ENCODE peak calls at places on chromosomes 16 and 17, in ten cellular contexts. One of them, this sample, is unnamed.

GRCh38 chr17:29143894-29144293 is 36.3 kb downstream of the MYO18A start:
- DNase-seq in PC-3: peak; percentile 37
- DNase-seq in neuronal stem cell: no peak
- DNase-seq in central memory CD8-positive, alpha-beta T cell: no peak
- DNase-seq in NCI-H1105 treated with DMSO at 0.1 percent for 48 hours: no peak
- DNase-seq in pancreas: no peak
- DNase-seq in H7: peak; percentile 67
- DNase-seq in posterior cingulate gyrus: peak; percentile 29
- DNase-seq in stimulated activated CD8-positive, alpha-beta memory T cell treated with anti-CD3 and anti-CD28 coated beads, Interleukin-2, amount 100 ng/mL, for 48 hours: no peak
- DNase-seq in A673: peak; percentile 63
- DNase-seq in this sample: no peak

GRCh38 chr16:17345043-17345442 is 125.7 kb downstream of the XYLT1 start:
- DNase-seq in PC-3: no peak
- DNase-seq in neuronal stem cell: no peak
- DNase-seq in central memory CD8-positive, alpha-beta T cell: no peak
- DNase-seq in NCI-H1105 treated with DMSO at 0.1 percent for 48 hours: no peak
- DNase-seq in pancreas: no peak
- DNase-seq in H7: no peak
- DNase-seq in posterior cingulate gyrus: no peak
- DNase-seq in stimulated activated CD8-positive, alpha-beta memory T cell treated with anti-CD3 and anti-CD28 coated beads, Interleukin-2, amount 100 ng/mL, for 48 hours: no peak
- DNase-seq in A673: no peak
- DNase-seq in this sample: peak; percentile 53

GRCh38 chr17:67386965-67387551 is 10.0 kb downstream of the PITPNC1 start:
- DNase-seq in PC-3: peak; percentile 74
- DNase-seq in neuronal stem cell: peak; percentile 57
- DNase-seq in central memory CD8-positive, alpha-beta T cell: no peak
- DNase-seq in NCI-H1105 treated with DMSO at 0.1 percent for 48 hours: peak; percentile 30
- DNase-seq in pancreas: no peak
- DNase-seq in H7: peak; percentile 85
- DNase-seq in posterior cingulate gyrus: no peak
- DNase-seq in stimulated activated CD8-positive, alpha-beta memory T cell treated with anti-CD3 and anti-CD28 coated beads, Interleukin-2, amount 100 ng/mL, for 48 hours: peak; percentile 65
- DNase-seq in A673: peak; percentile 73
- DNase-seq in this sample: peak; percentile 10

GRCh38 chr17:70563301-70563820 is 394.0 kb downstream of the KCNJ2 start:
- DNase-seq in PC-3: no peak
- DNase-seq in neuronal stem cell: no peak
- DNase-seq in central memory CD8-positive, alpha-beta T cell: no peak
- DNase-seq in NCI-H1105 treated with DMSO at 0.1 percent for 48 hours: peak; percentile 96
- DNase-seq in pancreas: no peak
- DNase-seq in H7: no peak
- DNase-seq in posterior cingulate gyrus: no peak
- DNase-seq in stimulated activated CD8-positive, alpha-beta memory T cell treated with anti-CD3 and anti-CD28 coated beads, Interleukin-2, amount 100 ng/mL, for 48 hours: no peak
- DNase-seq in A673: no peak
- DNase-seq in this sample: peak; percentile 23

GRCh38 chr16:56675685-56676210 is 6.1 kb downstream of the MT1H start:
- DNase-seq in PC-3: no peak
- DNase-seq in neuronal stem cell: no peak
- DNase-seq in central memory CD8-positive, alpha-beta T cell: no peak
- DNase-seq in NCI-H1105 treated with DMSO at 0.1 percent for 48 hours: no peak
- DNase-seq in pancreas: no peak
- DNase-seq in H7: peak; percentile 70
- DNase-seq in posterior cingulate gyrus: no peak
- DNase-seq in stimulated activated CD8-positive, alpha-beta memory T cell treated with anti-CD3 and anti-CD28 coated beads, Interleukin-2, amount 100 ng/mL, for 48 hours: peak; percentile 63
- DNase-seq in A673: no peak
- DNase-seq in this sample: no peak

GRCh38 chr16:14602443-14602963 is 27.6 kb downstream of the PARN start:
- DNase-seq in PC-3: no peak
- DNase-seq in neuronal stem cell: no peak
- DNase-seq in central memory CD8-positive, alpha-beta T cell: no peak
- DNase-seq in NCI-H1105 treated with DMSO at 0.1 percent for 48 hours: no peak
- DNase-seq in pancreas: no peak
- DNase-seq in H7: no peak
- DNase-seq in posterior cingulate gyrus: no peak
- DNase-seq in stimulated activated CD8-positive, alpha-beta memory T cell treated with anti-CD3 and anti-CD28 coated beads, Interleukin-2, amount 100 ng/mL, for 48 hours: no peak
- DNase-seq in A673: no peak
- DNase-seq in this sample: no peak

GRCh38 chr17:7862692-7863437 is 5.1 kb downstream of the CYB5D1 start:
- DNase-seq in PC-3: peak; percentile 60
- DNase-seq in neuronal stem cell: peak; percentile 71
- DNase-seq in central memory CD8-positive, alpha-beta T cell: no peak
- DNase-seq in NCI-H1105 treated with DMSO at 0.1 percent for 48 hours: peak; percentile 83
- DNase-seq in pancreas: peak; percentile 31
- DNase-seq in H7: peak; percentile 82
- DNase-seq in posterior cingulate gyrus: no peak
- DNase-seq in stimulated activated CD8-positive, alpha-beta memory T cell treated with anti-CD3 and anti-CD28 coated beads, Interleukin-2, amount 100 ng/mL, for 48 hours: no peak
- DNase-seq in A673: peak; percentile 80
- DNase-seq in this sample: peak; percentile 18

GRCh38 chr16:27729516-27730304 is 179.8 kb downstream of the KATNIP start:
- DNase-seq in PC-3: no peak
- DNase-seq in neuronal stem cell: no peak
- DNase-seq in central memory CD8-positive, alpha-beta T cell: no peak
- DNase-seq in NCI-H1105 treated with DMSO at 0.1 percent for 48 hours: no peak
- DNase-seq in pancreas: no peak
- DNase-seq in H7: no peak
- DNase-seq in posterior cingulate gyrus: no peak
- DNase-seq in stimulated activated CD8-positive, alpha-beta memory T cell treated with anti-CD3 and anti-CD28 coated beads, Interleukin-2, amount 100 ng/mL, for 48 hours: no peak
- DNase-seq in A673: no peak
- DNase-seq in this sample: peak; percentile 85

GRCh38 chr17:7238418-7239090 is 703 bp downstream of the PHF23 start:
- DNase-seq in PC-3: no peak
- DNase-seq in neuronal stem cell: no peak
- DNase-seq in central memory CD8-positive, alpha-beta T cell: no peak
- DNase-seq in NCI-H1105 treated with DMSO at 0.1 percent for 48 hours: no peak
- DNase-seq in pancreas: peak; percentile 62
- DNase-seq in H7: peak; percentile 91
- DNase-seq in posterior cingulate gyrus: peak; percentile 80
- DNase-seq in stimulated activated CD8-positive, alpha-beta memory T cell treated with anti-CD3 and anti-CD28 coated beads, Interleukin-2, amount 100 ng/mL, for 48 hours: no peak
- DNase-seq in A673: no peak
- DNase-seq in this sample: no peak

GRCh38 chr17:81036128-81036891 is 1.4 kb downstream of the BAIAP2 start:
- DNase-seq in PC-3: peak; percentile 50
- DNase-seq in neuronal stem cell: no peak
- DNase-seq in central memory CD8-positive, alpha-beta T cell: no peak
- DNase-seq in NCI-H1105 treated with DMSO at 0.1 percent for 48 hours: no peak
- DNase-seq in pancreas: no peak
- DNase-seq in H7: no peak
- DNase-seq in posterior cingulate gyrus: no peak
- DNase-seq in stimulated activated CD8-positive, alpha-beta memory T cell treated with anti-CD3 and anti-CD28 coated beads, Interleukin-2, amount 100 ng/mL, for 48 hours: no peak
- DNase-seq in A673: no peak
- DNase-seq in this sample: no peak

This sample was measured in astrocyte.